ENCODE peak calls at places on chromosomes 7 and 10, in eight cellular contexts. One of them, this sample, is unnamed.

GRCh38 chr7:85480666-85481065 is 293.8 kb upstream of the SEMA3D start:
- DNase-seq in CD8-positive, alpha-beta T cell: no peak
- DNase-seq in fibroblast of the aortic adventitia: no peak
- DNase-seq in uterus: no peak
- DNase-seq in stomach: no peak
- DNase-seq in heart left ventricle: no peak
- DNase-seq in SK-N-SH: peak
- DNase-seq in cardiac fibroblast: no peak
- DNase-seq in this sample: no peak

GRCh38 chr10:381805-382204 is 246.6 kb downstream of the ZMYND11 start:
- DNase-seq in CD8-positive, alpha-beta T cell: no peak
- DNase-seq in fibroblast of the aortic adventitia: no peak
- DNase-seq in uterus: no peak
- DNase-seq in stomach: no peak
- DNase-seq in heart left ventricle: no peak
- DNase-seq in SK-N-SH: no peak
- DNase-seq in cardiac fibroblast: no peak
- DNase-seq in this sample: no peak

GRCh38 chr10:23399701-23400144 is 39.2 kb upstream of the OTUD1 start:
- DNase-seq in CD8-positive, alpha-beta T cell: no peak
- DNase-seq in fibroblast of the aortic adventitia: peak
- DNase-seq in uterus: no peak
- DNase-seq in stomach: no peak
- DNase-seq in heart left ventricle: no peak
- DNase-seq in SK-N-SH: no peak
- DNase-seq in cardiac fibroblast: peak
- DNase-seq in this sample: peak

GRCh38 chr7:139681812-139682135 is 96.0 kb downstream of the HIPK2 start:
- DNase-seq in CD8-positive, alpha-beta T cell: no peak
- DNase-seq in fibroblast of the aortic adventitia: no peak
- DNase-seq in uterus: no peak
- DNase-seq in stomach: no peak
- DNase-seq in heart left ventricle: no peak
- DNase-seq in SK-N-SH: no peak
- DNase-seq in cardiac fibroblast: no peak
- DNase-seq in this sample: no peak

GRCh38 chr10:123143825-123144168 is 4.1 kb upstream of the HMX2 start:
- DNase-seq in CD8-positive, alpha-beta T cell: no peak
- DNase-seq in fibroblast of the aortic adventitia: no peak
- DNase-seq in uterus: no peak
- DNase-seq in stomach: no peak
- DNase-seq in heart left ventricle: no peak
- DNase-seq in SK-N-SH: no peak
- DNase-seq in cardiac fibroblast: no peak
- DNase-seq in this sample: no peak

GRCh38 chr7:67343114-67343513 is 346.5 kb downstream of the TYW1 start:
- DNase-seq in CD8-positive, alpha-beta T cell: no peak
- DNase-seq in fibroblast of the aortic adventitia: no peak
- DNase-seq in uterus: no peak
- DNase-seq in stomach: no peak
- DNase-seq in heart left ventricle: no peak
- DNase-seq in SK-N-SH: no peak
- DNase-seq in cardiac fibroblast: no peak
- DNase-seq in this sample: no peak

GRCh38 chr10:14843327-14843988 is 5.4 kb downstream of the HSPA14 start:
- DNase-seq in CD8-positive, alpha-beta T cell: no peak
- DNase-seq in fibroblast of the aortic adventitia: no peak
- DNase-seq in uterus: no peak
- DNase-seq in stomach: no peak
- DNase-seq in heart left ventricle: no peak
- DNase-seq in SK-N-SH: no peak
- DNase-seq in cardiac fibroblast: no peak
- DNase-seq in this sample: no peak

GRCh38 chr7:77409005-77409738 is 7.0 kb downstream of the GSAP start:
- DNase-seq in CD8-positive, alpha-beta T cell: no peak
- DNase-seq in fibroblast of the aortic adventitia: peak
- DNase-seq in uterus: no peak
- DNase-seq in stomach: no peak
- DNase-seq in heart left ventricle: no peak
- DNase-seq in SK-N-SH: no peak
- DNase-seq in cardiac fibroblast: peak
- DNase-seq in this sample: peak

GRCh38 chr7:30977896-30978564 is 14.3 kb downstream of the GHRHR start:
- DNase-seq in CD8-positive, alpha-beta T cell: no peak
- DNase-seq in fibroblast of the aortic adventitia: peak
- DNase-seq in uterus: peak
- DNase-seq in stomach: peak
- DNase-seq in heart left ventricle: no peak
- DNase-seq in SK-N-SH: peak
- DNase-seq in cardiac fibroblast: peak
- DNase-seq in this sample: peak

GRCh38 chr10:70410608-70411007 is 6.7 kb downstream of the EIF4EBP2 start:
- DNase-seq in CD8-positive, alpha-beta T cell: no peak
- DNase-seq in fibroblast of the aortic adventitia: peak
- DNase-seq in uterus: no peak
- DNase-seq in stomach: no peak
- DNase-seq in heart left ventricle: no peak
- DNase-seq in SK-N-SH: no peak
- DNase-seq in cardiac fibroblast: no peak
- DNase-seq in this sample: no peak

GRCh38 chr7:145036592-145037386 is 200.9 kb upstream of the TPK1 start:
- DNase-seq in CD8-positive, alpha-beta T cell: peak
- DNase-seq in fibroblast of the aortic adventitia: peak
- DNase-seq in uterus: no peak
- DNase-seq in stomach: no peak
- DNase-seq in heart left ventricle: no peak
- DNase-seq in SK-N-SH: peak
- DNase-seq in cardiac fibroblast: peak
- DNase-seq in this sample: peak

GRCh38 chr7:82778021-82778420 is 334.4 kb upstream of the CACNA2D1 start:
- DNase-seq in CD8-positive, alpha-beta T cell: no peak
- DNase-seq in fibroblast of the aortic adventitia: peak
- DNase-seq in uterus: no peak
- DNase-seq in stomach: no peak
- DNase-seq in heart left ventricle: no peak
- DNase-seq in SK-N-SH: no peak
- DNase-seq in cardiac fibroblast: peak
- DNase-seq in this sample: peak

GRCh38 chr7:127629268-127629854 is 11.4 kb upstream of the PAX4 start:
- DNase-seq in CD8-positive, alpha-beta T cell: peak
- DNase-seq in fibroblast of the aortic adventitia: no peak
- DNase-seq in uterus: no peak
- DNase-seq in stomach: peak
- DNase-seq in heart left ventricle: no peak
- DNase-seq in SK-N-SH: peak
- DNase-seq in cardiac fibroblast: no peak
- DNase-seq in this sample: peak

GRCh38 chr10:33370434-33370930 is 36.0 kb upstream of the NRP1 start:
- DNase-seq in CD8-positive, alpha-beta T cell: no peak
- DNase-seq in fibroblast of the aortic adventitia: no peak
- DNase-seq in uterus: no peak
- DNase-seq in stomach: no peak
- DNase-seq in heart left ventricle: no peak
- DNase-seq in SK-N-SH: no peak
- DNase-seq in cardiac fibroblast: peak
- DNase-seq in this sample: peak

GRCh38 chr10:67088035-67088434 is 162.2 kb downstream of the LRRTM3 start:
- DNase-seq in CD8-positive, alpha-beta T cell: no peak
- DNase-seq in fibroblast of the aortic adventitia: no peak
- DNase-seq in uterus: no peak
- DNase-seq in stomach: no peak
- DNase-seq in heart left ventricle: no peak
- DNase-seq in SK-N-SH: no peak
- DNase-seq in cardiac fibroblast: no peak
- DNase-seq in this sample: no peak

GRCh38 chr10:7701158-7701742 is 1.9 kb upstream of the ITIH2 start:
- DNase-seq in CD8-positive, alpha-beta T cell: no peak
- DNase-seq in fibroblast of the aortic adventitia: no peak
- DNase-seq in uterus: no peak
- DNase-seq in stomach: no peak
- DNase-seq in heart left ventricle: no peak
- DNase-seq in SK-N-SH: no peak
- DNase-seq in cardiac fibroblast: no peak
- DNase-seq in this sample: no peak

GRCh38 chr7:24877790-24878311 is 102.1 kb downstream of the OSBPL3 start:
- DNase-seq in CD8-positive, alpha-beta T cell: no peak
- DNase-seq in fibroblast of the aortic adventitia: peak
- DNase-seq in uterus: no peak
- DNase-seq in stomach: no peak
- DNase-seq in heart left ventricle: no peak
- DNase-seq in SK-N-SH: no peak
- DNase-seq in cardiac fibroblast: peak
- DNase-seq in this sample: no peak

GRCh38 chr10:78254013-78254412 is 220.3 kb downstream of the RPS24 start:
- DNase-seq in CD8-positive, alpha-beta T cell: no peak
- DNase-seq in fibroblast of the aortic adventitia: no peak
- DNase-seq in uterus: no peak
- DNase-seq in stomach: no peak
- DNase-seq in heart left ventricle: no peak
- DNase-seq in SK-N-SH: no peak
- DNase-seq in cardiac fibroblast: no peak
- DNase-seq in this sample: no peak

GRCh38 chr7:2094454-2095039 is 138.2 kb downstream of the MAD1L1 start:
- DNase-seq in CD8-positive, alpha-beta T cell: no peak
- DNase-seq in fibroblast of the aortic adventitia: no peak
- DNase-seq in uterus: no peak
- DNase-seq in stomach: no peak
- DNase-seq in heart left ventricle: no peak
- DNase-seq in SK-N-SH: no peak
- DNase-seq in cardiac fibroblast: no peak
- DNase-seq in this sample: no peak

GRCh38 chr10:121154846-121155245 is 303.7 kb downstream of the WDR11 start:
- DNase-seq in CD8-positive, alpha-beta T cell: no peak
- DNase-seq in fibroblast of the aortic adventitia: no peak
- DNase-seq in uterus: peak
- DNase-seq in stomach: no peak
- DNase-seq in heart left ventricle: no peak
- DNase-seq in SK-N-SH: no peak
- DNase-seq in cardiac fibroblast: no peak
- DNase-seq in this sample: peak

GRCh38 chr7:33649476-33650441 is 255.6 kb upstream of the BMPER start:
- DNase-seq in CD8-positive, alpha-beta T cell: no peak
- DNase-seq in fibroblast of the aortic adventitia: no peak
- DNase-seq in uterus: no peak
- DNase-seq in stomach: no peak
- DNase-seq in heart left ventricle: no peak
- DNase-seq in SK-N-SH: no peak
- DNase-seq in cardiac fibroblast: peak
- DNase-seq in this sample: peak

GRCh38 chr7:121099572-121099971 is 111.1 kb downstream of the CPED1 start:
- DNase-seq in CD8-positive, alpha-beta T cell: no peak
- DNase-seq in fibroblast of the aortic adventitia: no peak
- DNase-seq in uterus: no peak
- DNase-seq in stomach: no peak
- DNase-seq in heart left ventricle: no peak
- DNase-seq in SK-N-SH: no peak
- DNase-seq in cardiac fibroblast: peak
- DNase-seq in this sample: no peak
- TF ChIP-seq CTCF in CD8-positive, alpha-beta T cell: no peak
- TF ChIP-seq CTCF in fibroblast of the aortic adventitia: no peak
- TF ChIP-seq CTCF in uterus: no peak
- TF ChIP-seq CTCF in stomach: no peak
- TF ChIP-seq CTCF in heart left ventricle: no peak
- TF ChIP-seq CTCF in SK-N-SH: peak
- TF ChIP-seq CTCF in cardiac fibroblast: peak
- TF ChIP-seq CTCF in this sample: no peak

GRCh38 chr7:155466142-155466813 is 8.3 kb downstream of the EN2 start:
- DNase-seq in CD8-positive, alpha-beta T cell: no peak
- DNase-seq in fibroblast of the aortic adventitia: no peak
- DNase-seq in uterus: no peak
- DNase-seq in stomach: no peak
- DNase-seq in heart left ventricle: no peak
- DNase-seq in SK-N-SH: peak
- DNase-seq in cardiac fibroblast: no peak
- DNase-seq in this sample: no peak
- H3K4me3 ChIP-seq in CD8-positive, alpha-beta T cell: no peak
- H3K4me3 ChIP-seq in fibroblast of the aortic adventitia: no peak
- H3K4me3 ChIP-seq in uterus: no peak
- H3K4me3 ChIP-seq in stomach: no peak
- H3K4me3 ChIP-seq in heart left ventricle: peak
- H3K4me3 ChIP-seq in SK-N-SH: no peak
- H3K4me3 ChIP-seq in cardiac fibroblast: no peak
- H3K4me3 ChIP-seq in this sample: no peak

GRCh38 chr10:51313259-51313658 is 239.0 kb downstream of the PRKG1 start:
- DNase-seq in CD8-positive, alpha-beta T cell: no peak
- DNase-seq in fibroblast of the aortic adventitia: no peak
- DNase-seq in uterus: no peak
- DNase-seq in stomach: no peak
- DNase-seq in heart left ventricle: no peak
- DNase-seq in SK-N-SH: no peak
- DNase-seq in cardiac fibroblast: no peak
- DNase-seq in this sample: no peak
- TF ChIP-seq CTCF in CD8-positive, alpha-beta T cell: no peak
- TF ChIP-seq CTCF in fibroblast of the aortic adventitia: no peak
- TF ChIP-seq CTCF in uterus: no peak
- TF ChIP-seq CTCF in stomach: no peak
- TF ChIP-seq CTCF in heart left ventricle: no peak
- TF ChIP-seq CTCF in SK-N-SH: no peak
- TF ChIP-seq CTCF in cardiac fibroblast: no peak
- TF ChIP-seq CTCF in this sample: no peak

GRCh38 chr10:132724436-132724835 is 61.5 kb downstream of the NKX6-2 start:
- DNase-seq in CD8-positive, alpha-beta T cell: no peak
- DNase-seq in fibroblast of the aortic adventitia: no peak
- DNase-seq in uterus: no peak
- DNase-seq in stomach: no peak
- DNase-seq in heart left ventricle: no peak
- DNase-seq in SK-N-SH: no peak
- DNase-seq in cardiac fibroblast: no peak
- DNase-seq in this sample: no peak

GRCh38 chr10:132721725-132722124 is 64.2 kb downstream of the NKX6-2 start:
- DNase-seq in CD8-positive, alpha-beta T cell: no peak
- DNase-seq in fibroblast of the aortic adventitia: no peak
- DNase-seq in uterus: no peak
- DNase-seq in stomach: no peak
- DNase-seq in heart left ventricle: no peak
- DNase-seq in SK-N-SH: no peak
- DNase-seq in cardiac fibroblast: no peak
- DNase-seq in this sample: no peak

GRCh38 chr10:132722980-132723970 is 62.7 kb downstream of the NKX6-2 start:
- DNase-seq in CD8-positive, alpha-beta T cell: no peak
- DNase-seq in fibroblast of the aortic adventitia: no peak
- DNase-seq in uterus: no peak
- DNase-seq in stomach: no peak
- DNase-seq in heart left ventricle: no peak
- DNase-seq in SK-N-SH: no peak
- DNase-seq in cardiac fibroblast: no peak
- DNase-seq in this sample: no peak

GRCh38 chr10:132725202-132725601 is 60.7 kb downstream of the NKX6-2 start:
- DNase-seq in CD8-positive, alpha-beta T cell: no peak
- DNase-seq in fibroblast of the aortic adventitia: no peak
- DNase-seq in uterus: no peak
- DNase-seq in stomach: no peak
- DNase-seq in heart left ventricle: no peak
- DNase-seq in SK-N-SH: no peak
- DNase-seq in cardiac fibroblast: no peak
- DNase-seq in this sample: no peak

DNA sequence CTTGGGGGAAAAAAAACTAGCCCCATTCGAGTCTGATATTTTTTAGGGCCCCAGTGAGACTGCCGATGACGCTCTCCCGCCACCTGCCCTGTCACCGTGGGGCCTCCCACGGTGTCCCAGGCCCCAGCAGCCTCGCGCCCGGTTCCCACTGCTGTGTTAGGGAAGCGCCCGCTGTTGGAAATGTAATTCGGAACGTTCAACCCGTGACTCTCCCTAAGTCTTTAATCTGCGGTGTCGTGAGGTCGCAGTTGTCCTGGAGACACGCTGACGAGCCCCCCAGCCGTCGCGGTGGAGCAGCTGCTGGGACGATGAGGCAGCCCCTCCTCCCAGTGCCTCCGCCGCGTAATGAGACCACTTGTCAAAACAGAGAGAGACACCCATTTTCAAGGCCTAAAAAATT is 63.6 kb downstream of the NKX6-2 start:
- DNase-seq in CD8-positive, alpha-beta T cell: no peak
- DNase-seq in fibroblast of the aortic adventitia: no peak
- DNase-seq in uterus: no peak
- DNase-seq in stomach: no peak
- DNase-seq in heart left ventricle: no peak
- DNase-seq in SK-N-SH: no peak
- DNase-seq in cardiac fibroblast: no peak
- DNase-seq in this sample: no peak
- H3K4me3 ChIP-seq in CD8-positive, alpha-beta T cell: no peak
- H3K4me3 ChIP-seq in fibroblast of the aortic adventitia: no peak
- H3K4me3 ChIP-seq in uterus: no peak
- H3K4me3 ChIP-seq in stomach: no peak
- H3K4me3 ChIP-seq in heart left ventricle: no peak
- H3K4me3 ChIP-seq in SK-N-SH: no peak
- H3K4me3 ChIP-seq in cardiac fibroblast: no peak
- H3K4me3 ChIP-seq in this sample: no peak

This sample was measured in epithelial cell of esophagus.